ENCODE peak calls at places on chromosomes 3 and 15, in four cellular contexts. One of them, this sample, is unnamed.

GRCh38 chr15:68304611-68305337 is 27.2 kb downstream of the FEM1B start:
- ATAC-seq in upper lobe of left lung: no peak
- ATAC-seq in HCT116: no peak
- ATAC-seq in Right ventricle myocardium superior: no peak
- ATAC-seq in this sample: no peak

GRCh38 chr3:160010578-160010977 is 21.9 kb downstream of the IL12A start:
- ATAC-seq in upper lobe of left lung: no peak
- ATAC-seq in HCT116: no peak
- ATAC-seq in Right ventricle myocardium superior: no peak
- ATAC-seq in this sample: no peak

GRCh38 chr3:52471371-52472238 is 16.2 kb downstream of the NISCH start:
- ATAC-seq in upper lobe of left lung: peak
- ATAC-seq in HCT116: peak
- ATAC-seq in Right ventricle myocardium superior: peak
- ATAC-seq in this sample: peak

GRCh38 chr3:138332472-138333073 is 2.9 kb upstream of the NME9 start:
- ATAC-seq in upper lobe of left lung: no peak
- ATAC-seq in HCT116: peak
- ATAC-seq in Right ventricle myocardium superior: no peak
- ATAC-seq in this sample: no peak

GRCh38 chr3:35659808-35660207 is 20.5 kb downstream of the ARPP21 start:
- ATAC-seq in upper lobe of left lung: no peak
- ATAC-seq in HCT116: no peak
- ATAC-seq in Right ventricle myocardium superior: no peak
- ATAC-seq in this sample: peak

GRCh38 chr15:96316953-96317629 is 13.4 kb upstream of the NR2F2 start:
- ATAC-seq in upper lobe of left lung: no peak
- ATAC-seq in HCT116: peak
- ATAC-seq in Right ventricle myocardium superior: no peak
- ATAC-seq in this sample: no peak

GRCh38 chr15:98924311-98925049 is 83.1 kb downstream of the PGPEP1L start:
- ATAC-seq in upper lobe of left lung: no peak
- ATAC-seq in HCT116: no peak
- ATAC-seq in Right ventricle myocardium superior: no peak
- ATAC-seq in this sample: peak

GRCh38 chr3:122508135-122508914 is 6.4 kb downstream of the KPNA1 start:
- ATAC-seq in upper lobe of left lung: no peak
- ATAC-seq in HCT116: no peak
- ATAC-seq in Right ventricle myocardium superior: no peak
- ATAC-seq in this sample: no peak

This sample was measured in esophagus mucosa.